ENCODE peak calls at places on chromosomes 12 and 14, in six cellular contexts. F is HT-29; I is stimulated activated CD4-positive, alpha-beta T cell treated with anti-CD3 and anti-CD28 coated beads, TNF-alpha, amount 100 ng/mL, for 1 hour; R is iPS DF 19.7; G is endothelial cell; E is NCI-H2171. A is an unnamed sample.

GRCh38 chr12:58537278-58537677 is 383.0 kb downstream of the LRIG3 start:
- DNase-seq in F (no peak), I (no peak), R (no peak), G (no peak), E (no peak), A (no peak)

GRCh38 chr12:60335765-60336164 is 739.9 kb downstream of the SLC16A7 start:
- DNase-seq in F (peak; percentile 41), I (no peak), R (no peak), G (no peak), E (no peak), A (no peak)

GRCh38 chr12:9032202-9032964 is 43.0 kb downstream of the KLRG1 start:
- DNase-seq in F (no peak), I (no peak), R (no peak), G (no peak), E (no peak), A (peak; percentile 38)

GRCh38 chr14:22656945-22657711 is 13.0 kb upstream of the OR6J1 start:
- DNase-seq in F (no peak), I (no peak), R (no peak), G (no peak), E (no peak), A (no peak)

GRCh38 chr12:30016656-30017055 is 232.9 kb upstream of the TMTC1 start:
- DNase-seq in F (no peak), I (no peak), R (no peak), G (no peak), E (no peak), A (no peak)

GRCh38 chr14:21712039-21712438 is 38.4 kb upstream of the OR4E1 start:
- DNase-seq in F (no peak), I (no peak), R (no peak), G (no peak), E (no peak), A (no peak)

GRCh38 chr12:128797119-128798118 is 26.3 kb downstream of the SLC15A4 start:
- DNase-seq in F (no peak), I (no peak), R (peak; percentile 63), G (no peak), E (no peak), A (no peak)

GRCh38 chr14:42965512-42965911 is 1358.8 kb downstream of the LRFN5 start:
- DNase-seq in F (no peak), I (no peak), R (no peak), G (no peak), E (no peak), A (no peak)

GRCh38 chr12:1796515-1797010 is 23.8 kb upstream of the LRTM2 start:
- DNase-seq in F (peak; percentile 44), I (peak; percentile 28), R (no peak), G (no peak), E (no peak), A (peak; percentile 69)

GRCh38 chr14:68593806-68594536 is 198.9 kb downstream of the ZFP36L1 start:
- DNase-seq in F (no peak), I (no peak), R (no peak), G (no peak), E (no peak), A (no peak)

GRCh38 chr14:65335548-65335947 is 77.0 kb upstream of the FUT8 start:
- DNase-seq in F (peak; percentile 46), I (no peak), R (no peak), G (no peak), E (no peak), A (no peak)

GRCh38 chr12:49340095-49340870 is 3.3 kb upstream of the C1QL4 start:
- DNase-seq in F (no peak), I (no peak), R (no peak), G (no peak), E (no peak), A (no peak)

GRCh38 chr14:25001096-25001982 is 48.6 kb downstream of the STXBP6 start:
- DNase-seq in F (no peak), I (no peak), R (no peak), G (no peak), E (no peak), A (no peak)

GRCh38 chr12:107415066-107415465 is 270.5 kb upstream of the PWP1 start:
- DNase-seq in F (no peak), I (no peak), R (no peak), G (no peak), E (no peak), A (no peak)

GRCh38 chr12:21221072-21221471 is 90.1 kb downstream of the SLCO1B1 start:
- DNase-seq in F (no peak), I (no peak), R (no peak), G (no peak), E (no peak), A (no peak)

GRCh38 chr12:88960213-88960878 is 380.1 kb upstream of the KITLG start:
- DNase-seq in F (peak; percentile 54), I (no peak), R (no peak), G (no peak), E (no peak), A (no peak)

GRCh38 chr12:27618836-27619235 is 77.4 kb upstream of the REP15 start:
- DNase-seq in F (no peak), I (no peak), R (no peak), G (no peak), E (no peak), A (no peak)

GRCh38 chr12:131131077-131131807 is 177.5 kb downstream of the ADGRD1 start:
- DNase-seq in F (no peak), I (no peak), R (no peak), G (peak; percentile 2), E (no peak), A (no peak)

GRCh38 chr12:115213538-115213961 is 529.6 kb upstream of the TBX3 start:
- DNase-seq in F (no peak), I (no peak), R (no peak), G (peak; percentile 27), E (no peak), A (no peak)

GRCh38 chr14:100106661-100107112 is 41.5 kb downstream of the EVL start:
- DNase-seq in F (no peak), I (no peak), R (no peak), G (no peak), E (no peak), A (no peak)

GRCh38 chr12:68119724-68120211 is 39.8 kb downstream of the IFNG start:
- DNase-seq in F (no peak), I (peak; percentile 36), R (no peak), G (no peak), E (peak; percentile 47), A (peak; percentile 33)

GRCh38 chr12:12731785-12732184 is 14.6 kb downstream of the CDKN1B start:
- DNase-seq in F (no peak), I (no peak), R (no peak), G (no peak), E (no peak), A (no peak)

GRCh38 chr12:53696285-53696654 is 20.4 kb upstream of the ATP5MC2 start:
- DNase-seq in F (peak; percentile 94), I (no peak), R (peak; percentile 96), G (peak; percentile 62), E (peak; percentile 88), A (peak; percentile 85)

GRCh38 chr12:63802012-63802608 is 22.4 kb downstream of the RXYLT1 start:
- DNase-seq in F (peak; percentile 47), I (no peak), R (no peak), G (no peak), E (peak; percentile 1), A (no peak)

GRCh38 chr14:77025744-77026165 is 2.8 kb downstream of the IRF2BPL start:
- DNase-seq in F (no peak), I (no peak), R (no peak), G (no peak), E (peak; percentile 50), A (no peak)

GRCh38 chr14:24427537-24428508 is 1.6 kb downstream of the CBLN3 start:
- DNase-seq in F (no peak), I (no peak), R (no peak), G (no peak), E (no peak), A (no peak)

GRCh38 chr12:44750468-44750867 is 125.6 kb downstream of the NELL2 start:
- DNase-seq in F (no peak), I (no peak), R (no peak), G (no peak), E (no peak), A (no peak)

GRCh38 chr12:87157791-87158190 is 871.4 kb downstream of the C12orf50 start:
- DNase-seq in F (no peak), I (no peak), R (peak; percentile 7), G (no peak), E (no peak), A (no peak)

GRCh38 chr12:8860165-8860961 is 37.9 kb downstream of the A2ML1 start:
- DNase-seq in F (peak; percentile 38), I (peak; percentile 5), R (peak; percentile 82), G (peak; percentile 46), E (no peak), A (peak; percentile 65)

GRCh38 chr14:103003351-103003615 is 54.1 kb downstream of the CDC42BPB start:
- DNase-seq in F (no peak), I (no peak), R (no peak), G (no peak), E (no peak), A (no peak)

A was measured in GM13976.